ENCODE peak calls at places on chromosomes 7 and 10, in four cellular contexts. One of them, this sample, is unnamed.

GRCh38 chr7:23357190-23358093 is 58.3 kb downstream of the MALSU1 start:
- DNase-seq in tibial artery: no peak
- DNase-seq in NB4: peak; percentile 58
- DNase-seq in A549: peak; percentile 87
- DNase-seq in this sample: no peak

GRCh38 chr10:59387951-59388431 is 25.6 kb upstream of the FAM13C start:
- DNase-seq in A549: no peak
- DNase-seq in NB4: no peak
- DNase-seq in tibial artery: peak; percentile 65
- DNase-seq in this sample: no peak

GRCh38 chr10:76191371-76191770 is 759.9 kb downstream of the LRMDA start:
- DNase-seq in tibial artery: no peak
- DNase-seq in A549: no peak
- DNase-seq in NB4: no peak
- DNase-seq in this sample: no peak

GRCh38 chr10:99555371-99556224 is 22.9 kb downstream of the NKX2-3 start:
- DNase-seq in NB4: peak; percentile 52
- DNase-seq in tibial artery: no peak
- DNase-seq in A549: no peak
- DNase-seq in this sample: peak; percentile 40

GRCh38 chr7:51026341-51026740 is 243.6 kb upstream of the GRB10 start:
- DNase-seq in NB4: no peak
- DNase-seq in A549: no peak
- DNase-seq in tibial artery: no peak
- DNase-seq in this sample: no peak

GRCh38 chr7:100003711-100004661 is 11.4 kb upstream of the ZKSCAN1 start:
- DNase-seq in tibial artery: no peak
- DNase-seq in NB4: no peak
- DNase-seq in A549: no peak
- DNase-seq in this sample: no peak

GRCh38 chr7:40694041-40694809 is 559.4 kb downstream of the SUGCT start:
- DNase-seq in tibial artery: no peak
- DNase-seq in NB4: no peak
- DNase-seq in A549: no peak
- DNase-seq in this sample: no peak

GRCh38 chr7:17807242-17807641 is 133.1 kb downstream of the SNX13 start:
- DNase-seq in tibial artery: no peak
- DNase-seq in A549: no peak
- DNase-seq in NB4: no peak
- DNase-seq in this sample: no peak

GRCh38 chr7:70694909-70695803 is 436.8 kb upstream of the GALNT17 start:
- DNase-seq in NB4: peak; percentile 45
- DNase-seq in tibial artery: peak; percentile 68
- DNase-seq in A549: no peak
- DNase-seq in this sample: no peak

GRCh38 chr7:55071411-55072188 is 52.8 kb downstream of the EGFR start:
- DNase-seq in tibial artery: no peak
- DNase-seq in NB4: no peak
- DNase-seq in A549: no peak
- DNase-seq in this sample: no peak

GRCh38 chr7:135758531-135758932 is 9.9 kb upstream of the FAM180A start:
- DNase-seq in NB4: no peak
- DNase-seq in A549: no peak
- DNase-seq in tibial artery: peak; percentile 77
- DNase-seq in this sample: no peak

GRCh38 chr10:131553121-131553520 is 241.6 kb upstream of the TCERG1L start:
- DNase-seq in NB4: no peak
- DNase-seq in A549: no peak
- DNase-seq in tibial artery: no peak
- DNase-seq in this sample: no peak

GRCh38 chr10:49354593-49354992 is 41.3 kb downstream of the DRGX start:
- DNase-seq in A549: no peak
- DNase-seq in NB4: no peak
- DNase-seq in tibial artery: no peak
- DNase-seq in this sample: no peak

GRCh38 chr7:152862033-152862432 is 102.5 kb downstream of the ACTR3B start:
- DNase-seq in tibial artery: no peak
- DNase-seq in NB4: peak; percentile 92
- DNase-seq in A549: no peak
- DNase-seq in this sample: no peak

GRCh38 chr7:152860302-152860701 is 100.8 kb downstream of the ACTR3B start:
- DNase-seq in tibial artery: no peak
- DNase-seq in A549: no peak
- DNase-seq in NB4: no peak
- DNase-seq in this sample: no peak

GRCh38 chr7:152857272-152857671 is 97.7 kb downstream of the ACTR3B start:
- DNase-seq in NB4: no peak
- DNase-seq in A549: no peak
- DNase-seq in tibial artery: no peak
- DNase-seq in this sample: no peak

GRCh38 chr7:152858761-152859160 is 99.2 kb downstream of the ACTR3B start:
- DNase-seq in tibial artery: no peak
- DNase-seq in NB4: no peak
- DNase-seq in A549: no peak
- DNase-seq in this sample: no peak

GRCh38 chr7:152859781-152860191 is 100.2 kb downstream of the ACTR3B start:
- DNase-seq in NB4: peak; percentile 72
- DNase-seq in tibial artery: no peak
- DNase-seq in A549: peak; percentile 48
- DNase-seq in this sample: no peak
- TF ChIP-seq CTCF in NB4: peak; percentile 88
- TF ChIP-seq CTCF in tibial artery: no peak
- TF ChIP-seq CTCF in A549: peak; percentile 29
- TF ChIP-seq CTCF in this sample: peak; percentile 19

GRCh38 chr7:118918556-118918955 is 694.1 kb downstream of the ANKRD7 start:
- DNase-seq in A549: no peak
- DNase-seq in NB4: peak; percentile 48
- DNase-seq in tibial artery: no peak
- DNase-seq in this sample: no peak
- TF ChIP-seq CTCF in A549: peak; percentile 41
- TF ChIP-seq CTCF in NB4: peak; percentile 2
- TF ChIP-seq CTCF in tibial artery: peak; percentile 40
- TF ChIP-seq CTCF in this sample: no peak

GRCh38 chr7:116952640-116953371 is 495 bp upstream of the ST7 start:
- DNase-seq in NB4: peak; percentile 74
- DNase-seq in tibial artery: peak; percentile 78
- DNase-seq in A549: peak; percentile 21
- DNase-seq in this sample: no peak

GRCh38 chr7:116955340-116955739 is 2.0 kb downstream of the ST7 start:
- DNase-seq in tibial artery: no peak
- DNase-seq in A549: no peak
- DNase-seq in NB4: peak; percentile 27
- DNase-seq in this sample: no peak

GRCh38 chr7:116953372-116953726 is at the start of gene ST7:
- DNase-seq in tibial artery: peak; percentile 79
- DNase-seq in A549: peak; percentile 38
- DNase-seq in NB4: peak; percentile 82
- DNase-seq in this sample: peak; percentile 77

GRCh38 chr7:116954443-116954838 is 1.1 kb downstream of the ST7 start:
- DNase-seq in NB4: no peak
- DNase-seq in A549: no peak
- DNase-seq in tibial artery: no peak
- DNase-seq in this sample: peak; percentile 29

GRCh38 chr7:116953727-116954442 is 584 bp downstream of the ST7 start:
- DNase-seq in NB4: peak; percentile 83
- DNase-seq in tibial artery: peak; percentile 81
- DNase-seq in A549: peak; percentile 39
- DNase-seq in this sample: no peak
- TF ChIP-seq CTCF in NB4: no peak
- TF ChIP-seq CTCF in tibial artery: no peak
- TF ChIP-seq CTCF in A549: no peak
- TF ChIP-seq CTCF in this sample: no peak

GRCh38 chr7:15921576-15921975 is 235.1 kb upstream of the MEOX2 start:
- DNase-seq in NB4: no peak
- DNase-seq in tibial artery: no peak
- DNase-seq in A549: no peak
- DNase-seq in this sample: no peak
- TF ChIP-seq CTCF in NB4: no peak
- TF ChIP-seq CTCF in tibial artery: no peak
- TF ChIP-seq CTCF in A549: no peak
- TF ChIP-seq CTCF in this sample: no peak

GRCh38 chr10:77896058-77896457 is 30.5 kb downstream of the DLG5 start:
- DNase-seq in NB4: no peak
- DNase-seq in tibial artery: no peak
- DNase-seq in A549: no peak
- DNase-seq in this sample: no peak
- TF ChIP-seq CTCF in NB4: no peak
- TF ChIP-seq CTCF in tibial artery: no peak
- TF ChIP-seq CTCF in A549: no peak
- TF ChIP-seq CTCF in this sample: no peak

DNA sequence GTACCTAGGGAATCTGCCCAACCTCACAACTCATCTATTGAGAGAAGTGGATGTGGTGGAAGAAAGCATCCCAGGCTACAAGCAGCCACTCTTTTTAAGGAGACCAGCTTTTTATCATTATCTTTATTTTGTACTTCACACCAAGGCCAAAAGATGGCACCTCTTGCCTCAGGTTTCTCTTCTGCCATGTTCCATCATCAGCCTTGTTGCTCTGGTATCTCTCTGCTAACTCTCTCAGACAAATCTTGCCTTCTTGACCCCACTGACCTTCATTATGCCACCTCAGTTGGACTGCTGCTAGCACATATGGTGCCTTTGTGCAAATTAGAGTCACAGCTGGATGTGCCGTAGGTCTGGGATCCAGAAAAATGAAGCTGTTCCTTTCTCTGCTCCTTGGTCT is 47.2 kb upstream of the DYNC1I1 start:
- DNase-seq in NB4: peak; percentile 14
- DNase-seq in tibial artery: no peak
- DNase-seq in A549: no peak
- DNase-seq in this sample: no peak
- TF ChIP-seq CTCF in NB4: no peak
- TF ChIP-seq CTCF in tibial artery: no peak
- TF ChIP-seq CTCF in A549: no peak
- TF ChIP-seq CTCF in this sample: no peak

GRCh38 chr7:20651960-20652544 is 36.6 kb downstream of the ABCB5 start:
- DNase-seq in NB4: peak; percentile 26
- DNase-seq in A549: peak; percentile 7
- DNase-seq in tibial artery: no peak
- DNase-seq in this sample: peak; percentile 2
- TF ChIP-seq CTCF in NB4: peak; percentile 35
- TF ChIP-seq CTCF in A549: peak; percentile 36
- TF ChIP-seq CTCF in tibial artery: no peak
- TF ChIP-seq CTCF in this sample: peak; percentile 21

DNA sequence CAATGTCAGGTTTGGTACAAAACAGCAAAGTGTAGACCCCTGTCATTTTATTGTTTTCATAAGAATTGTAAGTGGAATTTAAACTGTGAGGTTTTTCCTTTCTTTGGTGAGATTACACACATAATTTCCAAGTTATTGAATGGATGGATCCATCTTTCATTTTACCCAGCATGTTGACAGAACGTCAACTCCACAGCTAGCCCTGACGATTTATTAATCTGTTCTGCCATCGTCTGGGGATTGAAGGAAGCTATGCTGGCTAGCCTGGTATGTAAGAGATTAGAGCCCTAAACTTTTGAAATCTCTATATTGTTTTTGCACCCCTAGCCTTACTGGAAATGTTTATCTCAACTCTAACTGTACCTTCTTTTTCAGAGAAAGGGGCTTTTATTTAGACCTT is 8.6 kb downstream of the WNT16 start:
- DNase-seq in A549: no peak
- DNase-seq in NB4: no peak
- DNase-seq in tibial artery: no peak
- DNase-seq in this sample: no peak
- TF ChIP-seq CTCF in A549: peak; percentile 10
- TF ChIP-seq CTCF in NB4: no peak
- TF ChIP-seq CTCF in tibial artery: no peak
- TF ChIP-seq CTCF in this sample: peak; percentile 19

GRCh38 chr10:82827901-82828300 is 952.9 kb downstream of the NRG3 start:
- DNase-seq in tibial artery: no peak
- DNase-seq in A549: no peak
- DNase-seq in NB4: no peak
- DNase-seq in this sample: no peak
- TF ChIP-seq CTCF in tibial artery: no peak
- TF ChIP-seq CTCF in A549: no peak
- TF ChIP-seq CTCF in NB4: no peak
- TF ChIP-seq CTCF in this sample: no peak

GRCh38 chr10:97944772-97945171 is 85.6 kb downstream of the CRTAC1 start:
- DNase-seq in A549: no peak
- DNase-seq in tibial artery: no peak
- DNase-seq in NB4: no peak
- DNase-seq in this sample: no peak

GRCh38 chr10:97937928-97938327 is 88.3 kb downstream of the GOLGA7B start:
- DNase-seq in tibial artery: no peak
- DNase-seq in A549: no peak
- DNase-seq in NB4: no peak
- DNase-seq in this sample: no peak

GRCh38 chr10:97940534-97940933 is 89.9 kb downstream of the CRTAC1 start:
- DNase-seq in tibial artery: no peak
- DNase-seq in A549: no peak
- DNase-seq in NB4: no peak
- DNase-seq in this sample: no peak

GRCh38 chr10:97939446-97939990 is 89.9 kb downstream of the GOLGA7B start:
- DNase-seq in A549: no peak
- DNase-seq in tibial artery: no peak
- DNase-seq in NB4: no peak
- DNase-seq in this sample: no peak

GRCh38 chr10:97943294-97943693 is 87.1 kb downstream of the CRTAC1 start:
- DNase-seq in A549: no peak
- DNase-seq in tibial artery: no peak
- DNase-seq in NB4: no peak
- DNase-seq in this sample: no peak
- TF ChIP-seq CTCF in A549: peak; percentile 10
- TF ChIP-seq CTCF in tibial artery: no peak
- TF ChIP-seq CTCF in NB4: no peak
- TF ChIP-seq CTCF in this sample: no peak

This sample was measured in activated CD8-positive, alpha-beta T cell treated with anti-CD3 and anti-CD28 coated beads for 36 hours.